ENCODE peak calls at places on chromosomes 13 and 19, in four cellular contexts. E is cardiac muscle cell, Q is aorta, I is neuronal stem cell. R is an unnamed sample. For H3K4me1, the result is how much of the 10 kb centered on the place peaks cover.

GRCh38 chr13:43303040-43303729 is 279.8 kb downstream of the DNAJC15 start:
- DNase-seq in E (peak), Q (peak), I (peak), R (peak)

GRCh38 chr19:12833747-12834417 is 497 bp downstream of the RTBDN start:
- DNase-seq in E (peak), I (no peak), Q (no peak), R (no peak)

GRCh38 chr13:24203726-24204295 is 43.3 kb downstream of the SPATA13 start:
- DNase-seq in E (no peak), I (no peak), Q (no peak), R (no peak)

GRCh38 chr13:20161275-20161950 is 561 bp upstream of the GJA3 start:
- DNase-seq in I (no peak), E (peak), Q (no peak), R (no peak)

GRCh38 chr13:46229251-46229650 is 17.5 kb downstream of the LRRC63 start:
- DNase-seq in E (no peak), I (no peak), Q (no peak), R (no peak)

GRCh38 chr19:15758379-15758778 is 20.6 kb downstream of the OR10H3 start:
- DNase-seq in I (no peak), E (no peak), Q (no peak), R (no peak)

GRCh38 chr19:57249329-57249728 is 8.9 kb downstream of the ZNF805 start:
- DNase-seq in E (no peak), I (no peak), Q (no peak), R (no peak)

GRCh38 chr19:16594131-16594586 is 21.9 kb upstream of the SLC35E1 start:
- DNase-seq in E (no peak), I (no peak), Q (no peak), R (no peak)

GRCh38 chr13:24663089-24663395 is 17.2 kb upstream of the ATP12A start:
- DNase-seq in I (no peak), Q (no peak), E (no peak), R (no peak)

GRCh38 chr13:45082964-45083363 is 37.3 kb upstream of the GTF2F2 start:
- DNase-seq in I (no peak), Q (no peak), E (peak), R (peak)

GRCh38 chr13:106349080-106349841 is 186.2 kb downstream of the EFNB2 start:
- DNase-seq in Q (no peak), I (peak), E (peak), R (peak)

GRCh38 chr13:76887070-76887563 is 912 bp upstream of the KCTD12 start:
- DNase-seq in Q (peak), E (peak), I (peak), R (no peak)

GRCh38 chr19:32421589-32422361 is 16.2 kb downstream of the DPY19L3 start:
- DNase-seq in Q (no peak), I (no peak), E (peak), R (no peak)

GRCh38 chr13:99199541-99200432 is 867 bp upstream of the UBAC2 start:
- DNase-seq in E (no peak), I (no peak), Q (no peak), R (peak)

GRCh38 chr13:77391475-77391874 is 64.6 kb upstream of the MYCBP2 start:
- DNase-seq in I (no peak), Q (no peak), E (no peak), R (no peak)

GRCh38 chr13:80173224-80173623 is 167.7 kb downstream of the SPRY2 start:
- DNase-seq in I (no peak), Q (peak), E (no peak), R (no peak)

GRCh38 chr13:30133554-30133912 is 173.8 kb downstream of the KATNAL1 start:
- DNase-seq in Q (no peak), I (no peak), E (no peak), R (no peak)

GRCh38 chr13:26941345-26942174 is 181.0 kb upstream of the GPR12 start:
- DNase-seq in I (no peak), Q (no peak), E (peak), R (peak)

GRCh38 chr13:51838235-51838846 is 6.6 kb downstream of the TMEM272 start:
- DNase-seq in I (no peak), E (peak), Q (no peak), R (peak)

GRCh38 chr13:80348308-80348707 is 7.4 kb upstream of the SPRY2 start:
- DNase-seq in I (no peak), Q (no peak), E (no peak), R (peak)

GRCh38 chr19:5593963-5594255 is 26.2 kb upstream of the TINCR start:
- DNase-seq in E (no peak), Q (peak), I (no peak), R (no peak)

GRCh38 chr19:5594521-5594950 is 26.8 kb upstream of the TINCR start:
- DNase-seq in Q (peak), E (no peak), I (no peak), R (no peak)

GRCh38 chr19:5593245-5593962 is 25.7 kb upstream of the TINCR start:
- DNase-seq in Q (peak), I (no peak), E (no peak), R (no peak)

GRCh38 chr19:5595745-5596144 is 26.8 kb downstream of the SAFB2 start:
- DNase-seq in I (no peak), E (no peak), Q (peak), R (no peak)

DNA sequence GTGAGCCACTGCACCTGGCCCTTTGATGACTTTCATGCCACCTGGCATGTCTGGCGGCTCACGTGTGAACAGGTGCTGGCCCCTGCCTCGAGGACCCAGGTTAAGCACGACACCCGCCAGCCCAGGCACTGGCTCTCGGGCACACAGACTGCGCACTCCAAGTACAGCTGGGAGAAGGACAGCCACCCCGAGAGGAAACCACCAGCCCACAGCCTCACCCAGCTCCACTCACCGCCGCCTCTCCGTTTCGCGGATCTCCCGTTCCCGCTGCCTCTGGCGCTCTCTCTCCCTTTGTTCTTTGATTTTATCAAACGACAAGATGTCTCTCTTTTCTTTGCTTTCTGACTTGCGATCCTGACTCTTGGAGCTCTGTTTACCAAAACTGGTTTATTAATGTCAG is 27.4 kb upstream of the TINCR start:
- DNase-seq in E (no peak), I (no peak), Q (peak), R (no peak)
- H3K27ac ChIP-seq in E (no peak), I (no peak), Q (no peak), R (no peak)

GRCh38 chr19:2869618-2870017 is 2.5 kb downstream of the ZNF556 start:
- DNase-seq in I (no peak), E (no peak), Q (no peak), R (no peak)
- H3K4me1 ChIP-seq in I (under half), E (under half), Q (under half), R (under half)

GRCh38 chr19:53884256-53884655 is 2.3 kb downstream of the PRKCG start:
- DNase-seq in Q (no peak), E (no peak), I (no peak), R (no peak)
- H3K4me3 ChIP-seq in Q (no peak), E (no peak), I (peak), R (no peak)

DNA sequence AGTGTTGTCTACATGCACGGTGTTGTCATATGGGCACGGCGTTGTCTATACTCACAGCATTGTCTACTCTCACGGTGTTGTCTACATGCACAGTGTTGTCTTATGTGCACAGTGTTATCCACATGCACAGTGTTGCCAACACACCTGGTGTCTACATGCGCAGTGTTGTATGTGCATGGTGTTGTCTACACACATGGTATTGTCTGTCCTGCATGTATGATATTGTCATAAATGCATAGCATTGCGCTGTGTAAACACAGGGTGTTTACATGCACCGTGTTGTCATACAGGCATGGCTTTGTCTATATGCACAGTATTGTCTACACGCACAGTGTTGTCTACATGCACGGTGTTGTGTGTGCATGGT is 6.8 kb downstream of the ADPRHL1 start:
- DNase-seq in E (no peak), Q (no peak), I (no peak), R (no peak)
- H3K27ac ChIP-seq in E (no peak), Q (no peak), I (no peak), R (no peak)

GRCh38 chr13:91544723-91545122 is 146.3 kb downstream of the GPC5 start:
- DNase-seq in Q (no peak), I (peak), E (peak), R (no peak)
- H3K4me1 ChIP-seq in Q (under half), I (under half), E (under half), R (under half)

DNA sequence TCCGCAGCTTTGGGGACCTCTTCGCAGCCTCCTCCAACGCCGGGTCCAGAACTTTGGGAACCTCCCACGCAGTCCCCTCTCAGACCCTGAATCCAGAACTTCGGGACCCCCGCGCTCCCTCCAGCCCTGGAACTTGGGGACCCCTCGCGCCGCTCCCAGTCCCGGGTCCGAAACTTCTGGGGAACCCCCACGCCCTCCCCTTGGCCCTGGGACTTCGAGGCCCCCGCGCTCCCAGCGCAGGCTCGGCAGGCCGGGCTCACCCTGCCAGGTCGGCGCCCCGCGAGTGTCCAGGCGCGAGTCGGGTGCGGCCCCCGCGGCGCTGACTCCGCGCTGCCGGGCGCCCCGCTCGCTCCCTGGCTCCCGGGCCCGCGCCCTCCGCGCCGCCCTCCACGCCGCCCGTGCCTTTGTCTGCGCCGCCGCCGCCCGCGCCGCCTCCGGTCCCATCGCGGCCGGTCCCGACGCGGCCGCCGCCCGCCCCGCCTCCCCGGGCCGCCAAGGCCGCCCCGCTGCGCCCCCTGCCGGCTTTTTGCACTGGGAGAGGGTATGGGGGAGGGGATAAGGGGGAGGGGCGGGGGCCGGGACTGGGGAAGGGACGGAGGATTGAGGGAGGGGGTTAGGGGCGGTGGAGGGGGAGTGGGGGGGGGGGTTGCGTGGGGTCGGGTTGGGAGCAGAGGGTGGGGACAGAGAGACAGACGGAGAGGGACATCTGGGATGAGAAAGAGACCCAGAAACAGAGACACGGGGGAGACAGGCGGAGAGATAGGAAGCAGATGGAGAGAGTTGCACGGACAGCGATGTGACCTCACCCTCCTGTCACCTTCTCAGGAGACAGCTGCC is at the start of gene HOMER3:
- DNase-seq in E (peak), I (peak), Q (peak), R (peak)
- H3K4me3 ChIP-seq in E (peak), I (peak), Q (peak), R (peak)

GRCh38 chr13:107788464-107789165 is 426.7 kb downstream of the LIG4 start:
- DNase-seq in Q (no peak), E (no peak), I (no peak), R (no peak)
- H3K27ac ChIP-seq in Q (no peak), E (no peak), I (no peak), R (no peak)

GRCh38 chr19:21786931-21787330 is 19.6 kb upstream of the ZNF100 start:
- DNase-seq in I (no peak), Q (no peak), E (no peak), R (no peak)

DNA sequence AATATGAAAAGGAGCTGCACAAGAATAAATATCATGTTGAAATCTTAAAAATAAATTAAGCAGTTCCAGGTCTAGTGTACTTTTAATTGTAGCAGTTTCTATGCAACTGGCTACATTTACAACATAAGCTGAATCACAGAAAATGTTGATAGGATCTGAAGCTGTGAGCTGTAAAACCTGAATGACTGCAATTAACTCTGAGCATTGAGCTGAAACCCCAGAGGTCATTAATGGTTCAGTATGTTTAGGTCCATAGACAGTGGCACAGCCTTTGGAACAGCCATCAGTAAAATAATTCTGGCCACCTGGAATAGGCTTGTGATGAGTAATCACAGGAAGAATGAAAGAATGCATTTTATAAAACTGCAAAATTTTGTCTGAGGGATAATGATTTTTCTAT is 22.4 kb upstream of the ZNF100 start:
- DNase-seq in E (no peak), I (no peak), Q (no peak), R (no peak)
- H3K4me1 ChIP-seq in E (under half), I (under half), Q (under half), R (under half)

GRCh38 chr13:109383683-109384082 is 402.7 kb downstream of the IRS2 start:
- DNase-seq in Q (no peak), I (no peak), E (peak), R (peak)

GRCh38 chr13:109381546-109382180 is 404.7 kb downstream of the IRS2 start:
- DNase-seq in E (peak), I (no peak), Q (no peak), R (peak)

GRCh38 chr13:109389456-109389855 is 396.9 kb downstream of the IRS2 start:
- DNase-seq in I (no peak), E (no peak), Q (no peak), R (no peak)

GRCh38 chr13:109387438-109387837 is 398.9 kb downstream of the IRS2 start:
- DNase-seq in I (no peak), Q (no peak), E (no peak), R (no peak)

GRCh38 chr13:109385161-109385560 is 401.2 kb downstream of the IRS2 start:
- DNase-seq in I (no peak), E (peak), Q (no peak), R (peak)
- H3K4me3 ChIP-seq in I (no peak), E (no peak), Q (no peak), R (no peak)